ENCODE peak calls at places on chromosomes 11 and 22, in four cellular contexts. C, D, R and F are unnamed samples.

GRCh38 chr22:17785185-17786184 is 11.2 kb upstream of the BID start:
- DNase-seq in D (peak), R (peak), C (peak), F (no peak)

GRCh38 chr11:125886997-125887372 is 483 bp upstream of the HYLS1 start:
- DNase-seq in D (peak), C (no peak), R (no peak), F (no peak)

GRCh38 chr11:61754534-61755482 is 2.4 kb downstream of the MYRF start:
- DNase-seq in D (no peak), C (no peak), R (peak), F (no peak)

GRCh38 chr11:114308689-114309089 is 12.5 kb downstream of the NNMT start:
- DNase-seq in D (no peak), R (no peak), C (no peak), F (no peak)

GRCh38 chr22:27531782-27532530 is 269.6 kb downstream of the MN1 start:
- DNase-seq in D (no peak), R (no peak), C (no peak), F (no peak)

GRCh38 chr11:129191649-129192048 is 476 bp downstream of the ARHGAP32 start:
- DNase-seq in D (no peak), C (no peak), R (no peak), F (no peak)

GRCh38 chr11:27201454-27202302 is 161.1 kb downstream of the BBOX1 start:
- DNase-seq in R (peak), D (no peak), C (no peak), F (peak)

GRCh38 chr22:45204751-45205623 is 35.7 kb downstream of the KIAA0930 start:
- DNase-seq in C (no peak), R (no peak), D (no peak), F (peak)

GRCh38 chr22:40723396-40723933 is 44.2 kb downstream of the MCHR1 start:
- DNase-seq in R (no peak), D (peak), C (no peak), F (no peak)

GRCh38 chr11:110525883-110526282 is 96.1 kb downstream of the FDX1 start:
- DNase-seq in C (no peak), D (no peak), R (peak), F (no peak)

GRCh38 chr11:114109206-114110090 is 49.9 kb downstream of the ZBTB16 start:
- DNase-seq in D (no peak), C (no peak), R (no peak), F (no peak)

GRCh38 chr11:112219476-112220232 is 6.6 kb upstream of the PTS start:
- DNase-seq in C (no peak), R (peak), D (no peak), F (peak)

GRCh38 chr22:50606126-50606525 is 5.5 kb downstream of the MAPK8IP2 start:
- DNase-seq in R (no peak), C (peak), D (no peak), F (no peak)

GRCh38 chr11:134606251-134606650 is 194.2 kb upstream of the B3GAT1 start:
- DNase-seq in R (no peak), C (no peak), D (no peak), F (no peak)

GRCh38 chr11:110295487-110296225 is 758 bp downstream of the RDX start:
- DNase-seq in C (peak), R (peak), D (peak), F (peak)

GRCh38 chr11:69873166-69874077 is 54.2 kb upstream of the FGF3 start:
- DNase-seq in R (no peak), C (no peak), D (no peak), F (no peak)

GRCh38 chr11:116166788-116167465 is 605.9 kb downstream of the BUD13 start:
- DNase-seq in C (peak), D (no peak), R (no peak), F (no peak)

GRCh38 chr22:33108037-33108436 is 49.9 kb upstream of the SYN3 start:
- DNase-seq in C (no peak), R (no peak), D (no peak), F (no peak)

GRCh38 chr22:38871360-38872171 is 450 bp downstream of the CBX6 start:
- DNase-seq in C (peak), D (no peak), R (peak), F (no peak)

DNA sequence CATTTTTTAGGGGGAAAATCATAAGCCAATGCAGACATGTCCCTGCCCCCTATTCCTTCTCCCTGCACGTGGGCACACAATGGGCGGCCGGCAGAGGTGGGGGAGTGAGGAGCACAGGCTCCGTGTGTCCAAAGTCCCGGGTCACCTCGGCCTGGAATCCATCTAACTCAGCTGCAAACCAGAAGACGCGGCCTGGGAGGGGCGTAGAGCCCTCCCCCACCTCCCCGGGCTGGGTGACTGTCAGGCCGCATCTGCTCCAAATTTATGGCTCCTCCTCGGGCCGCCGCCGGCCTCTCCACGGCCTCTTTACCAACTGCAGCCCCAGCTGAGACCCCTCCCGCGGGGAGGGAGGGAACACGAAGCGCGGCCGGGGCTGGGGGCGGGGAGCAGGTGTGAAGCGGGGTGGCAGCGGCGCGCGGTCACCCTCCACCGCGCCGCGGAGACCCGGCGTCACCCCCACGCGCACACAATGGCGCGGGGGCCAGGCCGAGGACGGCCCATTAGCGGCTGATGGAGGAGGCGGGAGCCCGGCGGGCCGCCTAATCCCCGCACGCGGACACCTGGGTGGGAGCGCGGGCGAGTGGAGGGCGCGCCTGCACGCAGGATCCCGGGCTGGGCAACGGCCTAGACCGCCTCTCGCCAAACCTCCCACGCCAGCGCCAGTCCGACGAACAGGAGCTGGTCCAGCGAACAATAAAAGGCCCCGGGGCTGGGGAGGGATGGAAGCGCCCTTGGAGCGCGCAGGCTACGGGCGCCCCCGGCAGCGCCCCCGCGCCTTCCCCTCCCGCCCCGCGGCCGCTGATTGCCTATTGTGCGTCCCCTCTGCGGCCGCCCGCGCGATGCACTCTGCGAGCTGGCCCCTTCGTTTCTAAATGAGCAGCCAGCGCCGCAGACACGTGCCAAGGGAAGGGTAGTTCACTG is 25.9 kb upstream of the ROBO3 start:
- DNase-seq in C (peak), R (peak), D (peak), F (peak)
- TF ChIP-seq TEAD4 in C (no peak), R (no peak), D (no peak), F (no peak)

DNA sequence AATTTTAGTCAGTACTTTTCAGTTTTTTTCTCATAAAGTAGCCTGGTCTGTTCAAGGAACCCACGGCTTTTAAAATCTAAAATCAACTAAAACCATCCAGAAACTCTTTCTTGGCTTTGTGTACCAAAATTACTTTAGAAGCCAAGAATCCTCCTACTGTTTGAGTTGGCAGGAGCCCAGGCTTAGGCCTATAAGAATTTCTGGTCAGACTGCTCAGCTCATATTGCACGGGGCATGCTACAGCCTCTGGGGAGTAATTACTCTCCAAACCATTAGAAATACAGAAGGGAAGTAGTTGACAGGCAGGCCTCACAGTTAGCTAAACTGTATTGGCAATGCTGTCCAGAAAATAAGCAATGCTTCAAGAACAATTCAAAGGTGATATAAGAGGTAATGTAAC is 1862.9 kb upstream of the RAG2 start:
- DNase-seq in C (no peak), D (no peak), R (no peak), F (no peak)
- TF ChIP-seq TEAD4 in C (no peak), D (no peak), R (no peak), F (no peak)

GRCh38 chr11:100963375-100963774 is 166.2 kb downstream of the PGR start:
- DNase-seq in D (no peak), R (no peak), C (no peak), F (no peak)

GRCh38 chr11:100969008-100969407 is 160.6 kb downstream of the PGR start:
- DNase-seq in R (no peak), D (no peak), C (no peak), F (no peak)

GRCh38 chr11:100964400-100964799 is 165.2 kb downstream of the PGR start:
- DNase-seq in C (no peak), D (no peak), R (no peak), F (no peak)

GRCh38 chr11:100966366-100966765 is 163.2 kb downstream of the PGR start:
- DNase-seq in C (no peak), D (no peak), R (no peak), F (no peak)

DNA sequence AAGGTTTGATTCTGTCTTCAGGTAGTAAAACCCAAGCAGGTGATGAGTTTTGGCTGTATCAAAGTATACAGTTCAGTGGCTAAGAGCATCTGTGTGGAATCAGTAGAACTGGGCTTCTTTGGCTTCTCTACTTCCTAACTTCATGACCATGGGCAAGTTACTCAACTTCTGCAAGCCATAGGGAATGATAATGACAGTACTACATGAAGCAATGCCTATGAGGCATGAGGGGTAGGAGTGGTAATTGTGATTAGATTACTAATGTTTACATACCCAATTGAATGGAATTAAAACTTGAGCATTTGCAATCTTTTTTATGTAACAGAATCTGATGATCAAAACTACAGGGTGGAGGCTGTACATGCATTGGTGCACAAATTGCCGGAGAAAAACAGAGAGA is 164.3 kb downstream of the PGR start:
- DNase-seq in R (no peak), C (no peak), D (no peak), F (no peak)
- TF ChIP-seq TEAD4 in R (no peak), C (no peak), D (no peak), F (no peak)

GRCh38 chr11:118009821-118010737 is 23.9 kb downstream of the IL10RA start:
- DNase-seq in C (peak), R (no peak), D (no peak), F (no peak)

GRCh38 chr11:118015385-118015841 is 29.2 kb downstream of the IL10RA start:
- DNase-seq in R (no peak), D (no peak), C (no peak), F (no peak)

GRCh38 chr11:118010738-118011461 is 24.7 kb downstream of the IL10RA start:
- DNase-seq in C (peak), D (no peak), R (no peak), F (no peak)

GRCh38 chr11:118014022-118014421 is 27.8 kb downstream of the IL10RA start:
- DNase-seq in D (no peak), R (no peak), C (no peak), F (no peak)

DNA sequence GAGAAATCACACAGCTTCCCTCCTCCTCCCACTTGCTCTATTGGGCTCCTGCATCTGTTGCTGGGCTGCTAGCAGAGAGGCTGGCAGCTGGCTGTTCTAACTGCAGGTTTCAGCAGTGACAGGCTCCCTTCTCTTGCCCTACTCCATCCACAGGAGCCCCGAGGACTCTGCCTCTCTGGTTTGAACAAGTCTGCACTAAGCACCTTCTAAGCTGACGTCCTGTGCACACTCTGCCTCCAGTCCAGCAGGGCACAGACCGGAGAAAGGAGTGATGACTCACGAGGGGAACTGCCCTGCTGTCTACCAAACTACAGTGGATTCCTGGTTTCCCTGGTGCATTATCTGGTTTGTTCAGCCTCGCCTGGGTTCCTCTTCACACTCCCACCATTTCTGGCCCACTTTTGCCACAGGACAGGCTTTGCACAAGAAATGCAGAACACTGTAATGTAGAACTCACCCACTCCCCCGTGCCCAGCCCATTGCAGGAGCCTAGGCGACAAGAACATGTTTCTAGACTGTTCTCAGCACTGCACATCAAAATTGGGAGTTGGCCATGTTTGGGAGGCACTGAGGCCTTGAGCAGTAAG is 26.0 kb downstream of the IL10RA start:
- DNase-seq in D (no peak), R (peak), C (peak), F (no peak)
- TF ChIP-seq TEAD4 in D (no peak), R (no peak), C (no peak), F (no peak)

GRCh38 chr22:29348956-29349355 is 33.5 kb upstream of the RASL10A start:
- DNase-seq in C (no peak), R (no peak), D (no peak), F (no peak)
- TF ChIP-seq TEAD4 in C (no peak), R (no peak), D (no peak), F (no peak)